ENCODE peak calls at places on chromosome 12, in five cellular contexts. One of them, this sample, is unnamed.

GRCh38 chr12:105409881-105410471 is 79.5 kb downstream of the C12orf75 start:
- DNase-seq in OCI-LY7: no peak
- DNase-seq in kidney epithelial cell: no peak
- DNase-seq in fibroblast of the aortic adventitia: peak
- DNase-seq in fibroblast of pulmonary artery: peak
- DNase-seq in this sample: no peak

GRCh38 chr12:46342562-46343033 is 30.0 kb downstream of the SLC38A2 start:
- DNase-seq in OCI-LY7: peak
- DNase-seq in kidney epithelial cell: no peak
- DNase-seq in fibroblast of the aortic adventitia: peak
- DNase-seq in fibroblast of pulmonary artery: peak
- DNase-seq in this sample: peak

GRCh38 chr12:13347241-13348043 is 150.9 kb downstream of the EMP1 start:
- DNase-seq in OCI-LY7: no peak
- DNase-seq in kidney epithelial cell: peak
- DNase-seq in fibroblast of the aortic adventitia: peak
- DNase-seq in fibroblast of pulmonary artery: peak
- DNase-seq in this sample: no peak

GRCh38 chr12:87988534-87988933 is 40.7 kb downstream of the C12orf50 start:
- DNase-seq in OCI-LY7: no peak
- DNase-seq in kidney epithelial cell: no peak
- DNase-seq in fibroblast of the aortic adventitia: no peak
- DNase-seq in fibroblast of pulmonary artery: no peak
- DNase-seq in this sample: no peak

GRCh38 chr12:104414581-104415305 is 42.0 kb upstream of the CHST11 start:
- DNase-seq in OCI-LY7: peak
- DNase-seq in kidney epithelial cell: no peak
- DNase-seq in fibroblast of the aortic adventitia: no peak
- DNase-seq in fibroblast of pulmonary artery: no peak
- DNase-seq in this sample: no peak

GRCh38 chr12:28497889-28498411 is 307.7 kb downstream of the CCDC91 start:
- DNase-seq in OCI-LY7: no peak
- DNase-seq in kidney epithelial cell: no peak
- DNase-seq in fibroblast of the aortic adventitia: peak
- DNase-seq in fibroblast of pulmonary artery: peak
- DNase-seq in this sample: peak

GRCh38 chr12:65891219-65891618 is 66.9 kb downstream of the HMGA2 start:
- DNase-seq in OCI-LY7: no peak
- DNase-seq in kidney epithelial cell: no peak
- DNase-seq in fibroblast of the aortic adventitia: peak
- DNase-seq in fibroblast of pulmonary artery: peak
- DNase-seq in this sample: no peak

GRCh38 chr12:82517808-82518207 is 159.5 kb downstream of the METTL25 start:
- DNase-seq in OCI-LY7: no peak
- DNase-seq in kidney epithelial cell: no peak
- DNase-seq in fibroblast of the aortic adventitia: no peak
- DNase-seq in fibroblast of pulmonary artery: no peak
- DNase-seq in this sample: peak

GRCh38 chr12:62631531-62632520 is 165.2 kb downstream of the MON2 start:
- DNase-seq in OCI-LY7: no peak
- DNase-seq in kidney epithelial cell: no peak
- DNase-seq in fibroblast of the aortic adventitia: peak
- DNase-seq in fibroblast of pulmonary artery: peak
- DNase-seq in this sample: peak

GRCh38 chr12:72699362-72699761 is 427.2 kb downstream of the TRHDE start:
- DNase-seq in OCI-LY7: no peak
- DNase-seq in kidney epithelial cell: no peak
- DNase-seq in fibroblast of the aortic adventitia: no peak
- DNase-seq in fibroblast of pulmonary artery: no peak
- DNase-seq in this sample: no peak

GRCh38 chr12:53324113-53324778 is 2.8 kb upstream of the AAAS start:
- DNase-seq in OCI-LY7: peak
- DNase-seq in kidney epithelial cell: no peak
- DNase-seq in fibroblast of the aortic adventitia: no peak
- DNase-seq in fibroblast of pulmonary artery: no peak
- DNase-seq in this sample: peak

GRCh38 chr12:71291746-71292145 is 133.9 kb upstream of the TSPAN8 start:
- DNase-seq in OCI-LY7: no peak
- DNase-seq in kidney epithelial cell: no peak
- DNase-seq in fibroblast of the aortic adventitia: no peak
- DNase-seq in fibroblast of pulmonary artery: no peak
- DNase-seq in this sample: no peak

GRCh38 chr12:57416039-57416996 is 14.5 kb downstream of the R3HDM2 start:
- DNase-seq in OCI-LY7: no peak
- DNase-seq in kidney epithelial cell: no peak
- DNase-seq in fibroblast of the aortic adventitia: peak
- DNase-seq in fibroblast of pulmonary artery: peak
- DNase-seq in this sample: no peak

GRCh38 chr12:65728913-65729793 is 95.1 kb upstream of the HMGA2 start:
- DNase-seq in OCI-LY7: no peak
- DNase-seq in kidney epithelial cell: no peak
- DNase-seq in fibroblast of the aortic adventitia: no peak
- DNase-seq in fibroblast of pulmonary artery: no peak
- DNase-seq in this sample: no peak

GRCh38 chr12:56878010-56878339 is 56.2 kb downstream of the SDR9C7 start:
- DNase-seq in OCI-LY7: no peak
- DNase-seq in kidney epithelial cell: no peak
- DNase-seq in fibroblast of the aortic adventitia: peak
- DNase-seq in fibroblast of pulmonary artery: peak
- DNase-seq in this sample: no peak

GRCh38 chr12:84658877-84659276 is 253.7 kb downstream of the SLC6A15 start:
- DNase-seq in OCI-LY7: no peak
- DNase-seq in kidney epithelial cell: no peak
- DNase-seq in fibroblast of the aortic adventitia: no peak
- DNase-seq in fibroblast of pulmonary artery: no peak
- DNase-seq in this sample: no peak

GRCh38 chr12:77122236-77122635 is 56.9 kb upstream of the E2F7 start:
- DNase-seq in OCI-LY7: no peak
- DNase-seq in kidney epithelial cell: peak
- DNase-seq in fibroblast of the aortic adventitia: peak
- DNase-seq in fibroblast of pulmonary artery: peak
- DNase-seq in this sample: no peak

GRCh38 chr12:95470300-95470699 is 3.7 kb upstream of the METAP2 start:
- DNase-seq in OCI-LY7: no peak
- DNase-seq in kidney epithelial cell: no peak
- DNase-seq in fibroblast of the aortic adventitia: no peak
- DNase-seq in fibroblast of pulmonary artery: no peak
- DNase-seq in this sample: no peak

GRCh38 chr12:92859650-92860386 is 69.3 kb downstream of the EEA1 start:
- DNase-seq in OCI-LY7: no peak
- DNase-seq in kidney epithelial cell: no peak
- DNase-seq in fibroblast of the aortic adventitia: no peak
- DNase-seq in fibroblast of pulmonary artery: no peak
- DNase-seq in this sample: no peak

GRCh38 chr12:75812341-75813018 is 219.1 kb downstream of the PHLDA1 start:
- DNase-seq in OCI-LY7: no peak
- DNase-seq in kidney epithelial cell: no peak
- DNase-seq in fibroblast of the aortic adventitia: peak
- DNase-seq in fibroblast of pulmonary artery: no peak
- DNase-seq in this sample: peak

GRCh38 chr12:115400011-115400410 is 716.0 kb upstream of the TBX3 start:
- DNase-seq in OCI-LY7: no peak
- DNase-seq in kidney epithelial cell: no peak
- DNase-seq in fibroblast of the aortic adventitia: no peak
- DNase-seq in fibroblast of pulmonary artery: no peak
- DNase-seq in this sample: no peak

GRCh38 chr12:6998708-6999451 is 19.4 kb downstream of the LPCAT3 start:
- DNase-seq in OCI-LY7: no peak
- DNase-seq in kidney epithelial cell: peak
- DNase-seq in fibroblast of the aortic adventitia: peak
- DNase-seq in fibroblast of pulmonary artery: no peak
- DNase-seq in this sample: no peak

GRCh38 chr12:20448781-20449180 is 80.4 kb downstream of the PDE3A start:
- DNase-seq in OCI-LY7: no peak
- DNase-seq in kidney epithelial cell: no peak
- DNase-seq in fibroblast of the aortic adventitia: no peak
- DNase-seq in fibroblast of pulmonary artery: no peak
- DNase-seq in this sample: no peak

GRCh38 chr12:93156091-93156490 is 221.6 kb upstream of the NUDT4 start:
- DNase-seq in OCI-LY7: no peak
- DNase-seq in kidney epithelial cell: no peak
- DNase-seq in fibroblast of the aortic adventitia: no peak
- DNase-seq in fibroblast of pulmonary artery: no peak
- DNase-seq in this sample: no peak

GRCh38 chr12:89073027-89073398 is 279.3 kb downstream of the DUSP6 start:
- DNase-seq in OCI-LY7: no peak
- DNase-seq in kidney epithelial cell: peak
- DNase-seq in fibroblast of the aortic adventitia: peak
- DNase-seq in fibroblast of pulmonary artery: peak
- DNase-seq in this sample: no peak

GRCh38 chr12:109758406-109759075 is 44.9 kb downstream of the FAM222A start:
- DNase-seq in OCI-LY7: no peak
- DNase-seq in kidney epithelial cell: no peak
- DNase-seq in fibroblast of the aortic adventitia: no peak
- DNase-seq in fibroblast of pulmonary artery: no peak
- DNase-seq in this sample: no peak

GRCh38 chr12:12582895-12583303 is 20.2 kb upstream of the DUSP16 start:
- DNase-seq in OCI-LY7: no peak
- DNase-seq in kidney epithelial cell: peak
- DNase-seq in fibroblast of the aortic adventitia: no peak
- DNase-seq in fibroblast of pulmonary artery: peak
- DNase-seq in this sample: peak

GRCh38 chr12:65891987-65892481 is 67.8 kb downstream of the HMGA2 start:
- DNase-seq in OCI-LY7: no peak
- DNase-seq in kidney epithelial cell: peak
- DNase-seq in fibroblast of the aortic adventitia: peak
- DNase-seq in fibroblast of pulmonary artery: peak
- DNase-seq in this sample: peak

GRCh38 chr12:52160200-52160599 is 31.6 kb downstream of the KRT80 start:
- DNase-seq in OCI-LY7: no peak
- DNase-seq in kidney epithelial cell: no peak
- DNase-seq in fibroblast of the aortic adventitia: no peak
- DNase-seq in fibroblast of pulmonary artery: no peak
- DNase-seq in this sample: no peak

DNA sequence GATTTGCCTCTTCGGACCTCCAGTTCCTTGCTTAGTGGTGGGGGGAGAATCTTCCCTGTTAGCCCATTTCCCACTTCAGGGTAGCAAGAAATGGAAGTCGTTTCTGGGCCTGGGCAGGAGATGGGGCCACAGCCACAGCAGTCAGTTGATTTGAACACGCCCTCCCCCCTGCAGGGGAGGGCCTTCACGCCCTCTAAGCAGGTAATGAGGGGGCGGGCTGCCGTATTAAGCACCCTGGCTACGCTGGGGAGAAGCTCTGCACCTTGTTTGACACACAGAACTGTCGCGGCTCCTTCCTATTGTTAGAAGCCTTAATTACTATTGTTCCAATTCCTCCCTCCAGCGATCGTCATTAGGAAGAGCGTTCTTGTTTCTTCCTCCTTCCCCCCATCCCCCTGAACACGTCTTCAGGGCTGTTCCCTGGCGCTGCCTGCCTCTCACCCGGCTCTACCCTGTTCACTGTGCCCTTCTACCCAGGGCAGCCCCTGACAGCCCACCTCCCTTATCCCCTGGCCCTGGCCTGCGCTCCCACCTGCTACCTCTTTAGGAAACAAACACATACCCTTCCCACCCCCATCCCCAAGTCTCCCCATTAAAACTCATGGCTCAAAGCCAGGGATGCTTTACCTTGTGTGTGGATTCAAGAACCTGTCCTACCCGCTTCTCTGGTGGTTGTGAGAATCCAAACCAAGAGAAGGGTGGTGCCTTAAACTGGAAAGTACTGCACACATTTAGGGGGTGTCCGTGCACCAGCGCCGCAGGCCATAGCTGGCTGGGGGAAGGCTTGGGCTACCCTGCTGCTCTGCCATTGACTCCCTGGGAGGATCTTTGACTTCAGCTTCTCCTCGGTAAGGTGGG is 137.6 kb downstream of the TSPAN9 start:
- DNase-seq in OCI-LY7: peak
- DNase-seq in kidney epithelial cell: no peak
- DNase-seq in fibroblast of the aortic adventitia: no peak
- DNase-seq in fibroblast of pulmonary artery: no peak
- DNase-seq in this sample: no peak
- TF ChIP-seq CTCF in OCI-LY7: peak
- TF ChIP-seq CTCF in kidney epithelial cell: no peak
- TF ChIP-seq CTCF in fibroblast of the aortic adventitia: no peak
- TF ChIP-seq CTCF in fibroblast of pulmonary artery: no peak
- TF ChIP-seq CTCF in this sample: no peak

GRCh38 chr12:21659383-21659782 is 1.7 kb upstream of the LDHB start:
- DNase-seq in OCI-LY7: peak
- DNase-seq in kidney epithelial cell: no peak
- DNase-seq in fibroblast of the aortic adventitia: no peak
- DNase-seq in fibroblast of pulmonary artery: no peak
- DNase-seq in this sample: no peak
- H3K4me3 ChIP-seq in OCI-LY7: no peak
- H3K4me3 ChIP-seq in kidney epithelial cell: no peak
- H3K4me3 ChIP-seq in fibroblast of the aortic adventitia: no peak
- H3K4me3 ChIP-seq in fibroblast of pulmonary artery: no peak
- H3K4me3 ChIP-seq in this sample: no peak

DNA sequence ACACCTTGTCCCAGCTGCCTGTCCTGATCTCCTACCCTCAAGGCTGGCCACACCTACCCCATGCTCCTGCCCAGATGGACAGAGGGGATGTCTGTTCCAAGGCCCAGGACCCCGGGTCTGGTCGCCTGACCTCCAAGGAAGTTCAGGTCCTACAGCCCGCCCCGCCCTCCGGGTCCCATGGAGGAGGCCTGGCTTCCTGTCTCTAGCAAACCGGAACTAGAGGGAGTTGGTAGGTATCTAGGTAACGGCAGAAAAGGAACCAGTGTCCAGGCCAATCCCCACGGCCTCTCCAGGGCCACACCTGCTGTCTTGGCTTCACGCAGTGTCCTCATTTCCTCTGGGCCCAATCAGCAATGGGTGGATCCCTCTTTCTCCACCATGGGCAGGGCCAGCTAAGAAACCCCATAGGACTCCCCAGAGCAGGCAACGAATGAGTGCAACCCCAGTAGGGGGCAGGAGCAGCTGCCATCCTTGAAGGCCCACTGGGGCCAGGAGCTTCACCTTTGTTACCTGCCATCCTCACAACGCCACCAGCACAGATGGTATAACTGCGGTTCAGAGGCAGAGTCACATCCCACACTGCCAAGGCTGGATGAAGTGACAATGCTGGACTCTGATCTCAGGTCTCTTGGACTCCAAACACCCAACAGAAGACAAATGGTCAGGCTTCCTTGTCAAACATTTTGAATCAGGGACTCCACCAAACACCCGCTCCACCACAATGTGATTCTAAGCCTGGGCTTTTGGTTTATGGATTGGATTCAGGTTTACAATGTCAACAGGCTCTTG is 25.1 kb upstream of the RPLP0 start:
- DNase-seq in OCI-LY7: peak
- DNase-seq in kidney epithelial cell: no peak
- DNase-seq in fibroblast of the aortic adventitia: peak
- DNase-seq in fibroblast of pulmonary artery: no peak
- DNase-seq in this sample: no peak
- TF ChIP-seq CTCF in OCI-LY7: peak
- TF ChIP-seq CTCF in kidney epithelial cell: no peak
- TF ChIP-seq CTCF in fibroblast of the aortic adventitia: peak
- TF ChIP-seq CTCF in fibroblast of pulmonary artery: no peak
- TF ChIP-seq CTCF in this sample: no peak

GRCh38 chr12:90280564-90281058 is 572.0 kb upstream of the ATP2B1 start:
- DNase-seq in OCI-LY7: no peak
- DNase-seq in kidney epithelial cell: peak
- DNase-seq in fibroblast of the aortic adventitia: peak
- DNase-seq in fibroblast of pulmonary artery: peak
- DNase-seq in this sample: peak

GRCh38 chr12:90280033-90280432 is 571.4 kb upstream of the ATP2B1 start:
- DNase-seq in OCI-LY7: no peak
- DNase-seq in kidney epithelial cell: peak
- DNase-seq in fibroblast of the aortic adventitia: peak
- DNase-seq in fibroblast of pulmonary artery: peak
- DNase-seq in this sample: no peak

GRCh38 chr12:90274407-90274806 is 565.8 kb upstream of the ATP2B1 start:
- DNase-seq in OCI-LY7: no peak
- DNase-seq in kidney epithelial cell: no peak
- DNase-seq in fibroblast of the aortic adventitia: no peak
- DNase-seq in fibroblast of pulmonary artery: no peak
- DNase-seq in this sample: no peak

GRCh38 chr12:90275088-90275487 is 566.5 kb upstream of the ATP2B1 start:
- DNase-seq in OCI-LY7: no peak
- DNase-seq in kidney epithelial cell: no peak
- DNase-seq in fibroblast of the aortic adventitia: no peak
- DNase-seq in fibroblast of pulmonary artery: no peak
- DNase-seq in this sample: no peak
- H3K4me3 ChIP-seq in OCI-LY7: no peak
- H3K4me3 ChIP-seq in kidney epithelial cell: no peak
- H3K4me3 ChIP-seq in fibroblast of the aortic adventitia: no peak
- H3K4me3 ChIP-seq in fibroblast of pulmonary artery: no peak
- H3K4me3 ChIP-seq in this sample: no peak

This sample was measured in GM12865.